ENCODE peak calls at places on chromosomes 13 and 19, in eight cellular contexts. X is stimulated activated CD4-positive, alpha-beta T cell treated with anti-CD3 and anti-CD28 coated beads, Interleukin-1b, Interleukin-23, amount 100 ng/mL, for 24 hours; O is effector CD4-positive, alpha-beta T cell; M is pons; Q is T-helper 17 cell; V is H9; P is fibroblast of the aortic adventitia; H is AG08395. J is an unnamed sample.

GRCh38 chr19:12664406-12665280 is 1.9 kb downstream of the MAN2B1 start:
- DNase-seq in Q (no peak), H (no peak), O (no peak), V (peak), M (no peak), P (no peak), X (no peak), J (no peak)

GRCh38 chr13:113034451-113035208 is 65.6 kb downstream of the MCF2L start:
- DNase-seq in P (peak), V (peak), O (no peak), H (no peak), M (peak), Q (no peak), X (no peak), J (no peak)

GRCh38 chr19:11096210-11096841 is 7.1 kb downstream of the LDLR start:
- DNase-seq in P (peak), M (no peak), V (no peak), O (no peak), H (no peak), Q (peak), X (no peak), J (no peak)

GRCh38 chr19:41175825-41176734 is 16.9 kb upstream of the CYP2S1 start:
- DNase-seq in O (no peak), X (no peak), M (peak), V (peak), P (peak), H (peak), Q (no peak), J (no peak)

GRCh38 chr13:98364648-98365047 is 187.6 kb upstream of the RNF113B start:
- DNase-seq in Q (no peak), O (no peak), V (no peak), P (no peak), X (no peak), H (no peak), M (no peak), J (no peak)

GRCh38 chr19:45152504-45153338 is 8.1 kb downstream of the NKPD1 start:
- DNase-seq in V (peak), O (peak), M (no peak), P (peak), X (no peak), Q (peak), H (no peak), J (no peak)

GRCh38 chr19:708154-709141 is at the start of gene PALM:
- DNase-seq in V (peak), Q (no peak), X (no peak), O (no peak), M (no peak), H (no peak), P (no peak), J (no peak)

GRCh38 chr19:20640023-20640422 is 21.3 kb downstream of the ZNF626 start:
- DNase-seq in Q (no peak), H (no peak), X (no peak), M (no peak), P (no peak), O (no peak), V (no peak), J (no peak)

GRCh38 chr19:7294571-7295212 is 478 bp upstream of the INSR start:
- DNase-seq in Q (no peak), M (peak), X (no peak), O (no peak), H (peak), V (peak), P (peak), J (peak)

GRCh38 chr19:1249298-1249989 is 1.1 kb downstream of the MIDN start:
- DNase-seq in V (peak), H (peak), Q (peak), X (peak), P (peak), O (peak), M (peak), J (peak)

GRCh38 chr19:30097746-30098280 is 155.8 kb downstream of the URI1 start:
- DNase-seq in H (no peak), O (no peak), M (no peak), P (no peak), V (no peak), Q (no peak), X (no peak), J (no peak)

GRCh38 chr13:27960362-27961226 is 8.5 kb downstream of the CDX2 start:
- DNase-seq in H (peak), X (no peak), M (no peak), Q (no peak), O (no peak), V (peak), P (no peak), J (no peak)

GRCh38 chr19:17488593-17489391 is 18.5 kb downstream of the SLC27A1 start:
- DNase-seq in P (no peak), Q (peak), O (peak), M (no peak), X (peak), H (no peak), V (peak), J (no peak)

GRCh38 chr19:31975461-31975860 is 369.9 kb upstream of the ZNF507 start:
- DNase-seq in H (no peak), P (no peak), M (no peak), O (no peak), Q (no peak), X (no peak), V (no peak), J (no peak)

GRCh38 chr19:48965806-48966540 is 864 bp downstream of the FTL start:
- DNase-seq in P (peak), H (peak), M (peak), X (peak), V (peak), O (peak), Q (peak), J (peak)

GRCh38 chr19:7455600-7456296 is 33.1 kb downstream of the PEX11G start:
- DNase-seq in Q (no peak), X (no peak), V (no peak), H (no peak), P (no peak), O (no peak), M (no peak), J (no peak)

GRCh38 chr13:46899801-46900200 is 2.9 kb upstream of the HTR2A start:
- DNase-seq in P (no peak), H (no peak), X (no peak), V (no peak), O (no peak), Q (no peak), M (peak), J (no peak)

GRCh38 chr19:17398902-17399527 is 5.0 kb upstream of the CCDC194 start:
- DNase-seq in X (no peak), V (no peak), Q (no peak), M (no peak), O (no peak), H (no peak), P (no peak), J (no peak)

GRCh38 chr13:43293561-43293960 is 270.2 kb downstream of the DNAJC15 start:
- DNase-seq in Q (no peak), X (no peak), V (no peak), O (no peak), H (no peak), P (no peak), M (no peak), J (no peak)

GRCh38 chr13:48859168-48860105 is 116.3 kb upstream of the FNDC3A start:
- DNase-seq in X (no peak), V (peak), M (peak), P (no peak), Q (no peak), O (no peak), H (no peak), J (no peak)

GRCh38 chr13:45385912-45386311 is 32.3 kb downstream of the SLC25A30 start:
- DNase-seq in O (no peak), V (no peak), X (no peak), Q (no peak), M (no peak), P (no peak), H (no peak), J (no peak)

GRCh38 chr19:52527954-52528326 is 472 bp downstream of the ZNF808 start:
- DNase-seq in H (peak), V (peak), O (no peak), M (no peak), Q (no peak), P (no peak), X (no peak), J (no peak)

GRCh38 chr13:50072676-50073075 is 57.4 kb downstream of the KCNRG start:
- DNase-seq in P (peak), M (no peak), H (no peak), Q (no peak), V (no peak), O (no peak), X (no peak), J (no peak)

GRCh38 chr13:41765813-41766212 is 195.1 kb downstream of the VWA8 start:
- DNase-seq in M (no peak), V (no peak), X (no peak), H (no peak), O (no peak), Q (no peak), P (no peak), J (no peak)